ENCODE peak calls at places on chromosome 10, in ten cellular contexts. T, E, O, Y, B, Z, H, S, U and K are unnamed samples.

GRCh38 chr10:55370021-55370420 is 569.0 kb upstream of the PCDH15 start:
- DNase-seq in T (no peak), E (peak; percentile 14), O (no peak), Y (peak; percentile 79), B (no peak), Z (no peak), H (peak; percentile 42), S (no peak), U (no peak), K (no peak)

GRCh38 chr10:124032982-124033886 is 60.2 kb downstream of the CHST15 start:
- DNase-seq in T (no peak), E (peak; percentile 59), O (no peak), Y (peak; percentile 88), B (no peak), Z (peak; percentile 46), H (peak; percentile 91), S (peak; percentile 51), U (no peak), K (peak; percentile 9)

GRCh38 chr10:5413012-5413938 is 918 bp downstream of the NET1 start:
- DNase-seq in T (no peak), E (no peak), O (no peak), Y (peak; percentile 36), B (peak; percentile 47), Z (no peak), H (peak; percentile 51), S (peak; percentile 62), U (no peak), K (no peak)

GRCh38 chr10:127872011-127872741 is 20.6 kb downstream of the CLRN3 start:
- DNase-seq in T (no peak), E (no peak), O (no peak), Y (no peak), B (no peak), Z (no peak), H (peak; percentile 39), S (peak; percentile 24), U (no peak), K (no peak)

GRCh38 chr10:5078781-5079180 is 15.4 kb upstream of the AKR1C3 start:
- DNase-seq in T (no peak), E (no peak), O (no peak), Y (no peak), B (peak; percentile 87), Z (no peak), H (no peak), S (no peak), U (no peak), K (no peak)

GRCh38 chr10:14545827-14546226 is 215.1 kb upstream of the FRMD4A start:
- DNase-seq in T (no peak), E (no peak), O (no peak), Y (peak; percentile 50), B (no peak), Z (no peak), H (peak; percentile 60), S (peak; percentile 70), U (no peak), K (peak; percentile 17)

GRCh38 chr10:12782537-12782936 is 219.0 kb downstream of the CCDC3 start:
- DNase-seq in T (no peak), E (no peak), O (no peak), Y (no peak), B (peak; percentile 61), Z (no peak), H (peak; percentile 31), S (peak; percentile 37), U (no peak), K (no peak)

GRCh38 chr10:13840036-13840435 is 253.3 kb downstream of the PRPF18 start:
- DNase-seq in T (no peak), E (no peak), O (no peak), Y (no peak), B (no peak), Z (no peak), H (no peak), S (no peak), U (no peak), K (no peak)

GRCh38 chr10:119807960-119808697 is 64.5 kb downstream of the MCMBP start:
- DNase-seq in T (no peak), E (peak; percentile 54), O (no peak), Y (peak; percentile 76), B (no peak), Z (no peak), H (peak; percentile 19), S (peak; percentile 72), U (no peak), K (peak; percentile 63)

GRCh38 chr10:70378122-70378521 is 4.3 kb downstream of the LRRC20 start:
- DNase-seq in T (no peak), E (peak; percentile 84), O (no peak), Y (peak; percentile 57), B (peak; percentile 81), Z (no peak), H (peak; percentile 80), S (peak; percentile 77), U (no peak), K (peak; percentile 83)

GRCh38 chr10:43689618-43689954 is 40.9 kb upstream of the ZNF32 start:
- DNase-seq in T (no peak), E (no peak), O (peak; percentile 52), Y (no peak), B (peak; percentile 52), Z (peak; percentile 87), H (peak; percentile 49), S (peak; percentile 65), U (peak; percentile 83), K (no peak)

GRCh38 chr10:5585517-5586222 is 60.9 kb downstream of the CALML3 start:
- DNase-seq in T (no peak), E (no peak), O (no peak), Y (peak; percentile 33), B (no peak), Z (peak; percentile 26), H (no peak), S (no peak), U (no peak), K (no peak)

GRCh38 chr10:22491931-22492615 is 146.8 kb downstream of the SPAG6 start:
- DNase-seq in T (no peak), E (no peak), O (no peak), Y (no peak), B (no peak), Z (no peak), H (no peak), S (no peak), U (no peak), K (no peak)

GRCh38 chr10:71176661-71177060 is 35.7 kb upstream of the UNC5B start:
- DNase-seq in T (no peak), E (no peak), O (no peak), Y (no peak), B (no peak), Z (no peak), H (no peak), S (no peak), U (no peak), K (no peak)

GRCh38 chr10:71081229-71081560 is 131.2 kb upstream of the UNC5B start:
- DNase-seq in T (no peak), E (no peak), O (no peak), Y (no peak), B (no peak), Z (no peak), H (no peak), S (no peak), U (peak; percentile 44), K (no peak)

GRCh38 chr10:124560377-124560776 is 98.8 kb downstream of the LHPP start:
- DNase-seq in T (peak; percentile 45), E (peak; percentile 52), O (peak; percentile 41), Y (no peak), B (no peak), Z (peak; percentile 58), H (peak; percentile 86), S (peak; percentile 84), U (no peak), K (peak; percentile 49)

GRCh38 chr10:51656467-51656866 is 42.9 kb downstream of the CSTF2T start:
- DNase-seq in T (no peak), E (no peak), O (no peak), Y (no peak), B (no peak), Z (no peak), H (no peak), S (no peak), U (no peak), K (no peak)

GRCh38 chr10:118712930-118713634 is 41.7 kb downstream of the CACUL1 start:
- DNase-seq in T (no peak), E (no peak), O (no peak), Y (no peak), B (no peak), Z (no peak), H (no peak), S (no peak), U (no peak), K (no peak)
- TF ChIP-seq CTCF in T (no peak), E (no peak), O (no peak), Y (peak; percentile 21), B (no peak), Z (no peak), H (no peak), S (peak; percentile 22), U (no peak), K (no peak)

GRCh38 chr10:131311661-131312260 is at the start of gene TCERG1L:
- DNase-seq in T (no peak), E (no peak), O (no peak), Y (no peak), B (no peak), Z (no peak), H (no peak), S (no peak), U (no peak), K (no peak)

GRCh38 chr10:131313377-131313776 is 1.9 kb upstream of the TCERG1L start:
- DNase-seq in T (no peak), E (no peak), O (no peak), Y (no peak), B (no peak), Z (no peak), H (no peak), S (no peak), U (no peak), K (no peak)

GRCh38 chr10:131310054-131310903 is 1.2 kb downstream of the TCERG1L start:
- DNase-seq in T (no peak), E (no peak), O (no peak), Y (no peak), B (no peak), Z (no peak), H (peak; percentile 0), S (peak; percentile 9), U (no peak), K (no peak)

GRCh38 chr10:131312261-131312801 is 810 bp upstream of the TCERG1L start:
- DNase-seq in T (no peak), E (no peak), O (no peak), Y (no peak), B (no peak), Z (no peak), H (no peak), S (no peak), U (no peak), K (no peak)

GRCh38 chr10:131310904-131311660 is 439 bp downstream of the TCERG1L start:
- DNase-seq in T (no peak), E (no peak), O (no peak), Y (no peak), B (no peak), Z (no peak), H (no peak), S (no peak), U (no peak), K (no peak)
- H3K4me3 ChIP-seq in T (peak overlapping the region; percentile 26), E (no peak overlapping the region), O (peak overlapping the region; percentile 38), Y (no peak overlapping the region), B (no peak overlapping the region), Z (no peak overlapping the region), H (no peak overlapping the region), S (no peak overlapping the region), U (peak overlapping the region; percentile 49), K (no peak overlapping the region)

GRCh38 chr10:48649349-48649944 is 35.2 kb upstream of the WDFY4 start:
- DNase-seq in T (no peak), E (no peak), O (no peak), Y (no peak), B (no peak), Z (no peak), H (no peak), S (peak; percentile 11), U (no peak), K (no peak)
- TF ChIP-seq CTCF in T (peak; percentile 9), E (peak; percentile 45), O (no peak), Y (no peak), B (no peak), Z (no peak), H (peak; percentile 20), S (peak; percentile 21), U (no peak), K (peak; percentile 37)

GRCh38 chr10:34584164-34584563 is 230.9 kb downstream of the PARD3 start:
- DNase-seq in T (no peak), E (peak; percentile 78), O (no peak), Y (peak; percentile 83), B (no peak), Z (no peak), H (peak; percentile 94), S (peak; percentile 94), U (no peak), K (peak; percentile 74)
- H3K4me3 ChIP-seq in T (no peak overlapping the region), E (no peak overlapping the region), O (no peak overlapping the region), Y (no peak overlapping the region), B (no peak overlapping the region), Z (no peak overlapping the region), H (no peak overlapping the region), S (no peak overlapping the region), U (no peak overlapping the region), K (no peak overlapping the region)